ENCODE peak calls at places on chromosomes 5 and 9, in five cellular contexts. Z is effector memory CD8-positive, alpha-beta T cell; J is stimulated activated CD8-positive, alpha-beta memory T cell treated with anti-CD3 and anti-CD28 coated beads, Interleukin-15, amount 100 ng/mL, for 24 hours; O is ovary; N is ELR. K is an unnamed sample.
A peak's percentile ranks its signal among the peaks of the same experiment; 100 is the strongest.

GRCh38 chr9:11064853-11065252 is 452.1 kb upstream of the PTPRD start:
- DNase-seq in Z (no peak), J (no peak), O (no peak), N (no peak), K (no peak)

GRCh38 chr5:100647461-100648230 is 112.5 kb downstream of the FAM174A start:
- DNase-seq in Z (no peak), J (no peak), O (peak; percentile 20), N (peak; percentile 19), K (peak; percentile 28)

GRCh38 chr9:80501635-80502034 is 929.9 kb downstream of the TLE4 start:
- DNase-seq in Z (no peak), J (no peak), O (no peak), N (peak; percentile 54), K (peak; percentile 73)

GRCh38 chr5:3517331-3517730 is 78.3 kb upstream of the IRX1 start:
- DNase-seq in Z (no peak), J (no peak), O (no peak), N (no peak), K (no peak)

GRCh38 chr9:133976191-133976861 is 15.8 kb downstream of the VAV2 start:
- DNase-seq in Z (no peak), J (no peak), O (no peak), N (no peak), K (no peak)

GRCh38 chr9:74666625-74667316 is 169.6 kb downstream of the RORB start:
- DNase-seq in Z (no peak), J (no peak), O (no peak), N (no peak), K (peak; percentile 87)

GRCh38 chr5:122121782-122122465 is 7.4 kb upstream of the ZNF474 start:
- DNase-seq in Z (no peak), J (no peak), O (no peak), N (peak; percentile 56), K (peak; percentile 60)

GRCh38 chr9:131618071-131618479 is 72.8 kb downstream of the PRRT1B start:
- DNase-seq in Z (no peak), J (no peak), O (no peak), N (no peak), K (no peak)

GRCh38 chr5:170782438-170782837 is 1.1 kb upstream of the GABRP start:
- DNase-seq in Z (no peak), J (no peak), O (no peak), N (no peak), K (no peak)

GRCh38 chr5:132487095-132487428 is 3.5 kb downstream of the IRF1 start:
- DNase-seq in Z (no peak), J (no peak), O (no peak), N (no peak), K (no peak)

GRCh38 chr5:32061236-32061635 is 112.9 kb downstream of the GOLPH3 start:
- DNase-seq in Z (no peak), J (no peak), O (no peak), N (no peak), K (no peak)

GRCh38 chr9:4837768-4838546 is 45.2 kb downstream of the RCL1 start:
- DNase-seq in Z (no peak), J (no peak), O (no peak), N (peak; percentile 35), K (peak; percentile 76)

GRCh38 chr5:158410976-158411375 is 552.0 kb upstream of the CLINT1 start:
- DNase-seq in Z (no peak), J (no peak), O (no peak), N (no peak), K (no peak)

GRCh38 chr5:36691993-36692392 is 85.6 kb downstream of the SLC1A3 start:
- DNase-seq in Z (no peak), J (no peak), O (no peak), N (no peak), K (no peak)

GRCh38 chr5:33892419-33893151 is 795 bp upstream of the ADAMTS12 start:
- DNase-seq in Z (no peak), J (no peak), O (peak; percentile 30), N (peak; percentile 87), K (peak; percentile 95)

GRCh38 chr9:110895141-110895912 is 142.9 kb downstream of the LPAR1 start:
- DNase-seq in Z (no peak), J (no peak), O (peak; percentile 70), N (no peak), K (no peak)

GRCh38 chr5:97412959-97413358 is 229.9 kb upstream of the RIOK2 start:
- DNase-seq in Z (no peak), J (no peak), O (no peak), N (no peak), K (no peak)

GRCh38 chr5:147893820-147894219 is 12.5 kb downstream of the C5orf46 start:
- DNase-seq in Z (no peak), J (no peak), O (no peak), N (no peak), K (peak; percentile 41)

GRCh38 chr5:80034962-80035821 is at the start of gene THBS4:
- DNase-seq in Z (no peak), J (no peak), O (peak; percentile 34), N (no peak), K (no peak)

GRCh38 chr9:2691626-2692025 is 25.7 kb upstream of the KCNV2 start:
- DNase-seq in Z (no peak), J (no peak), O (no peak), N (no peak), K (peak; percentile 25)

K was measured in iris pigment epithelial cell.